ENCODE peak calls at places on chromosome 18, in eight cellular contexts. N, U, O, S, T, H, L and G are unnamed samples.

GRCh38 chr18:36127866-36128845 is 984 bp downstream of the SLC39A6 start:
- DNase-seq in U (peak; percentile 11), O (no peak), H (no peak), N (no peak), T (no peak), L (peak; percentile 75), S (no peak), G (peak; percentile 12)

GRCh38 chr18:45416168-45416567 is 199.1 kb upstream of the SLC14A2 start:
- DNase-seq in T (no peak), S (no peak), H (no peak), L (peak; percentile 15), N (no peak), U (no peak), O (no peak), G (peak; percentile 13)

GRCh38 chr18:57439617-57439975 is 4.4 kb downstream of the ONECUT2 start:
- DNase-seq in L (no peak), O (peak; percentile 72), U (no peak), H (peak; percentile 87), N (no peak), T (no peak), S (no peak), G (no peak)

GRCh38 chr18:7084766-7085080 is 32.9 kb downstream of the LAMA1 start:
- DNase-seq in S (no peak), H (no peak), U (no peak), L (no peak), N (no peak), O (no peak), T (no peak), G (peak; percentile 62)

GRCh38 chr18:54878057-54878661 is 49.9 kb downstream of the RAB27B start:
- DNase-seq in U (no peak), L (no peak), T (no peak), S (no peak), O (no peak), N (no peak), H (no peak), G (no peak)

GRCh38 chr18:6613581-6613980 is 115.9 kb upstream of the ARHGAP28 start:
- DNase-seq in T (no peak), L (no peak), N (no peak), O (no peak), H (no peak), S (peak; percentile 67), U (no peak), G (no peak)

GRCh38 chr18:34219651-34220050 is 5.1 kb downstream of the NOL4 start:
- DNase-seq in T (no peak), L (peak; percentile 94), U (no peak), N (no peak), S (no peak), H (no peak), O (no peak), G (no peak)

GRCh38 chr18:24396082-24396623 is 1.5 kb downstream of the OSBPL1A start:
- DNase-seq in T (no peak), U (peak; percentile 27), L (no peak), N (no peak), H (no peak), S (no peak), O (no peak), G (no peak)

GRCh38 chr18:45938488-45938935 is 28.6 kb downstream of the EPG5 start:
- DNase-seq in T (no peak), U (peak; percentile 35), N (no peak), H (no peak), O (no peak), S (no peak), L (no peak), G (no peak)

GRCh38 chr18:8847066-8847755 is 141.9 kb downstream of the MTCL1 start:
- DNase-seq in T (no peak), U (no peak), O (no peak), H (no peak), L (no peak), N (no peak), S (no peak), G (peak; percentile 28)